ENCODE peak calls at places on chromosomes 4 and X, in ten cellular contexts. Q, J, R, O, M, K, U, H, L and C are unnamed samples.
A peak's percentile ranks its signal among the peaks of the same experiment; 100 is the strongest.

GRCh38 chr4:16516796-16517413 is 290.6 kb upstream of the TAPT1 start:
- DNase-seq in R (peak; percentile 63), O (peak; percentile 67), J (peak; percentile 1), M (no peak), K (peak; percentile 76), H (no peak), U (peak; percentile 25), Q (peak; percentile 43), L (peak; percentile 52), C (peak; percentile 56)

GRCh38 chrX:142998447-142999208 is 27.1 kb upstream of the SPANXN4 start:
- DNase-seq in Q (no peak), O (no peak), L (no peak), U (no peak), M (no peak), J (no peak), R (no peak), H (no peak), K (no peak), C (no peak)

GRCh38 chr4:38610844-38611550 is 53.0 kb upstream of the KLF3 start:
- DNase-seq in L (no peak), R (no peak), Q (no peak), M (no peak), O (no peak), J (peak; percentile 68), K (no peak), U (peak; percentile 65), H (no peak), C (no peak)

GRCh38 chr4:122992111-122992510 is 69.7 kb upstream of the NUDT6 start:
- DNase-seq in Q (no peak), R (no peak), M (no peak), O (no peak), J (no peak), U (no peak), L (no peak), H (no peak), K (no peak), C (no peak)

GRCh38 chr4:1002131-1002630 is 9.0 kb upstream of the SLC26A1 start:
- DNase-seq in K (peak; percentile 82), O (no peak), L (peak; percentile 54), R (no peak), Q (no peak), M (no peak), J (no peak), H (no peak), U (no peak), C (no peak)

GRCh38 chr4:38310446-38311043 is 350.3 kb downstream of the PTTG2 start:
- DNase-seq in K (no peak), Q (no peak), L (no peak), H (peak; percentile 42), J (peak; percentile 52), R (no peak), U (no peak), M (peak; percentile 75), O (no peak), C (no peak)

GRCh38 chr4:7275490-7276154 is 83.3 kb downstream of the SORCS2 start:
- DNase-seq in H (no peak), Q (no peak), U (no peak), M (no peak), R (no peak), K (no peak), L (no peak), J (no peak), O (no peak), C (no peak)

GRCh38 chr4:14446311-14446710 is 556.0 kb upstream of the CPEB2 start:
- DNase-seq in M (no peak), U (no peak), K (no peak), L (no peak), Q (no peak), H (no peak), O (peak; percentile 18), J (no peak), R (no peak), C (no peak)

GRCh38 chr4:39103291-39103690 is 41.3 kb downstream of the KLHL5 start:
- DNase-seq in Q (no peak), J (no peak), O (no peak), K (no peak), U (no peak), L (no peak), R (no peak), H (no peak), M (no peak), C (no peak)

GRCh38 chr4:830776-831482 is 5.0 kb upstream of the CPLX1 start:
- DNase-seq in M (no peak), L (no peak), K (no peak), J (no peak), O (no peak), Q (no peak), R (no peak), H (no peak), U (no peak), C (no peak)

GRCh38 chr4:169063441-169063840 is 53.4 kb upstream of the CBR4 start:
- DNase-seq in J (no peak), K (no peak), Q (no peak), L (no peak), H (no peak), M (no peak), U (no peak), O (no peak), R (no peak), C (no peak)

GRCh38 chr4:169062861-169063197 is 52.8 kb upstream of the CBR4 start:
- DNase-seq in L (no peak), M (no peak), K (peak; percentile 44), U (no peak), Q (no peak), H (no peak), O (no peak), J (peak; percentile 14), R (no peak), C (no peak)

GRCh38 chr4:169060396-169061081 is 50.5 kb upstream of the CBR4 start:
- DNase-seq in J (no peak), R (no peak), L (no peak), H (no peak), U (peak; percentile 50), M (no peak), O (no peak), K (no peak), Q (no peak), C (no peak)

GRCh38 chr4:169058312-169058711 is 48.3 kb upstream of the CBR4 start:
- DNase-seq in M (no peak), J (no peak), H (no peak), O (no peak), L (no peak), K (no peak), Q (no peak), R (no peak), U (no peak), C (no peak)

GRCh38 chr4:169059294-169060201 is 49.5 kb upstream of the CBR4 start:
- DNase-seq in H (no peak), K (no peak), J (no peak), L (peak; percentile 20), M (no peak), O (no peak), R (peak; percentile 29), Q (no peak), U (no peak), C (no peak)
- H3K27ac ChIP-seq in H (no peak overlapping the region), K (no peak overlapping the region), J (peak overlapping the region; percentile 49), L (peak overlapping the region; percentile 50), M (no peak overlapping the region), O (no peak overlapping the region), R (no peak overlapping the region), Q (peak overlapping the region; percentile 76), U (no peak overlapping the region), C (no peak overlapping the region)

DNA sequence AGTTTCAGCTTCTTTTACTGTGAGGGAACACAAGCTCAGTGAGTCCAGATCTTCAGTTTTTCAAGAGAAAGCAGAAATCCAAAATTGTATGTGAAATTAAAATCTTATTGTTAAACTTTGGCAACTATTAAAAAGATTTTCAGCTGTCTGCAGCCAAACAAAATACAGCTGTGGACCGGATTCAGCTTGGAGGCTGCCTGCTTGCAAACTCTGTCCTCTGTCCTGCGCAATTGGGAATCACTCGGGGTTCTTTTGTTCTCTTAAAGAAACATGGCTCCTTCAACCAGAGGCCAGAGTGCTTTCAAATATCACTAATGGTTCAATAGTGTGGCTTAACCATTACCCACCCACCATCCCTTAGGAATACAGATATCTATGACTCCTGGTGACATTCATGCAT is 201.2 kb downstream of the CHIC2 start:
- DNase-seq in O (no peak), Q (no peak), J (no peak), M (no peak), H (no peak), K (no peak), L (peak; percentile 50), R (peak; percentile 29), U (no peak), C (no peak)
- H3K27ac ChIP-seq in O (no peak overlapping the region), Q (peak overlapping the region; percentile 33), J (peak overlapping the region; percentile 5), M (no peak overlapping the region), H (no peak overlapping the region), K (peak overlapping the region; percentile 73), L (peak overlapping the region; percentile 75), R (no peak overlapping the region), U (no peak overlapping the region), C (no peak overlapping the region)

DNA sequence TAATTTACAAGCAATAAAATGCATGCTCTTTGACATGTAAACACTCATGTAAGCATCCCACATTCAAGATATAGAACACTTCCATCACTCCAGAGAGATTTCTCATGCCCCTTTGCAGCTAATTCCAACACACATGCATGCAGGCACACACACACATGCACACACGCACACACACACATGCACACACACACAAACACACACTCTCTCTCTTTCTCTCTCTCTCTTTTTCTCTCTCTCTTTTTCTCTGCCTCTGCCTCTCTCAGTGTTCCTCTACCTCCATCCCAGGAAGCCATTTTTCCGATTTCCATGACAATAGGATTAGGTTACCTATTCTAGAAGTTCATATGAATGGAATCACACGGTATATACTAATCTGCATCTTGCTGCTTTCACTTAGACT is 11.9 kb upstream of the SOD3 start:
- DNase-seq in L (no peak), M (no peak), J (no peak), O (no peak), Q (no peak), H (no peak), U (no peak), K (no peak), R (no peak), C (no peak)
- H3K27ac ChIP-seq in L (no peak overlapping the region), M (no peak overlapping the region), J (no peak overlapping the region), O (no peak overlapping the region), Q (no peak overlapping the region), H (no peak overlapping the region), U (no peak overlapping the region), K (no peak overlapping the region), R (no peak overlapping the region), C (no peak overlapping the region)

GRCh38 chr4:140189846-140190245 is 35.9 kb upstream of the MAML3 start:
- DNase-seq in Q (no peak), H (no peak), J (no peak), R (no peak), M (no peak), L (no peak), O (no peak), U (no peak), K (no peak), C (no peak)

GRCh38 chr4:140185725-140186124 is 31.7 kb upstream of the MAML3 start:
- DNase-seq in O (no peak), J (peak; percentile 18), K (no peak), L (no peak), H (no peak), M (no peak), Q (no peak), R (no peak), U (no peak), C (no peak)

GRCh38 chr4:140186651-140187315 is 32.8 kb upstream of the MAML3 start:
- DNase-seq in Q (no peak), M (no peak), O (peak; percentile 58), K (peak; percentile 66), J (peak; percentile 93), R (peak; percentile 54), U (peak; percentile 75), H (no peak), L (peak; percentile 32), C (no peak)

GRCh38 chr4:140188975-140189374 is 35.0 kb upstream of the MAML3 start:
- DNase-seq in L (peak; percentile 55), J (no peak), O (peak; percentile 55), R (peak; percentile 53), H (no peak), M (no peak), Q (peak; percentile 44), U (no peak), K (peak; percentile 16), C (no peak)

GRCh38 chr4:140187316-140187695 is 33.3 kb upstream of the MAML3 start:
- DNase-seq in U (no peak), H (no peak), M (no peak), L (no peak), K (no peak), O (no peak), Q (no peak), R (no peak), J (no peak), C (no peak)
- H3K27ac ChIP-seq in U (peak overlapping the region; percentile 23), H (no peak overlapping the region), M (no peak overlapping the region), L (peak overlapping the region; percentile 43), K (no peak overlapping the region), O (no peak overlapping the region), Q (no peak overlapping the region), R (no peak overlapping the region), J (no peak overlapping the region), C (no peak overlapping the region)